ENCODE peak calls at places on chromosomes 5 and 9, in five cellular contexts. O, T, D, W and H are unnamed samples.

GRCh38 chr9:78035369-78035993 is 3.9 kb upstream of the GNAQ start:
- DNase-seq in O (peak; percentile 84), T (peak; percentile 60), D (peak; percentile 88), W (peak; percentile 61), H (peak; percentile 87)

GRCh38 chr5:58382131-58382534 is 77.8 kb downstream of the PLK2 start:
- DNase-seq in O (no peak), T (no peak), D (no peak), W (no peak), H (no peak)

GRCh38 chr9:38281917-38282316 is 110.6 kb upstream of the ALDH1B1 start:
- DNase-seq in O (no peak), T (no peak), D (no peak), W (no peak), H (no peak)

GRCh38 chr5:179801304-179802206 is 5.1 kb downstream of the MGAT4B start:
- DNase-seq in O (no peak), T (no peak), D (peak; percentile 63), W (peak; percentile 18), H (peak; percentile 74)

GRCh38 chr9:96574931-96575351 is 44.7 kb downstream of the CDC14B start:
- DNase-seq in O (no peak), T (no peak), D (no peak), W (no peak), H (no peak)

GRCh38 chr5:115306011-115306530 is 9.6 kb upstream of the CCDC112 start:
- DNase-seq in O (no peak), T (no peak), D (no peak), W (no peak), H (no peak)

GRCh38 chr5:163773181-163773580 is 267.8 kb downstream of the MAT2B start:
- DNase-seq in O (no peak), T (no peak), D (no peak), W (no peak), H (no peak)

GRCh38 chr5:1505506-1506241 is 18.1 kb downstream of the LPCAT1 start:
- DNase-seq in O (no peak), T (no peak), D (no peak), W (no peak), H (no peak)

GRCh38 chr5:78626009-78626571 is 22.5 kb downstream of the LHFPL2 start:
- DNase-seq in O (no peak), T (peak; percentile 57), D (peak; percentile 41), W (no peak), H (no peak)

GRCh38 chr5:55597014-55597981 is 62.5 kb upstream of the PLPP1 start:
- DNase-seq in O (peak; percentile 94), T (peak; percentile 72), D (peak; percentile 40), W (peak; percentile 95), H (peak; percentile 67)

GRCh38 chr5:172336666-172337310 is 53.2 kb upstream of the UBTD2 start:
- DNase-seq in O (no peak), T (no peak), D (no peak), W (no peak), H (no peak)

GRCh38 chr5:111984044-111984443 is 227.1 kb upstream of the NREP start:
- DNase-seq in O (peak; percentile 92), T (peak; percentile 99), D (no peak), W (peak; percentile 50), H (no peak)

GRCh38 chr5:9932770-9933169 is 302.6 kb upstream of the TAS2R1 start:
- DNase-seq in O (peak; percentile 85), T (peak; percentile 64), D (no peak), W (peak; percentile 43), H (no peak)

GRCh38 chr5:3597002-3597726 is 1.5 kb downstream of the IRX1 start:
- DNase-seq in O (peak; percentile 70), T (peak; percentile 26), D (no peak), W (no peak), H (no peak)

GRCh38 chr5:119330367-119331183 is 25.2 kb upstream of the TNFAIP8 start:
- DNase-seq in O (peak; percentile 34), T (no peak), D (peak; percentile 37), W (peak; percentile 43), H (no peak)

GRCh38 chr5:141641634-141642278 is 5.0 kb downstream of the RELL2 start:
- DNase-seq in O (peak; percentile 80), T (peak; percentile 62), D (peak; percentile 54), W (peak; percentile 81), H (peak; percentile 62)

GRCh38 chr9:123925820-123926219 is 4.1 kb downstream of the DENND1A start:
- DNase-seq in O (peak; percentile 46), T (no peak), D (no peak), W (no peak), H (no peak)

GRCh38 chr5:139685886-139686285 is 37.7 kb downstream of the CXXC5 start:
- DNase-seq in O (no peak), T (no peak), D (no peak), W (no peak), H (no peak)

GRCh38 chr5:1522601-1523479 is 920 bp downstream of the LPCAT1 start:
- DNase-seq in O (peak; percentile 71), T (no peak), D (no peak), W (peak; percentile 17), H (peak; percentile 50)

GRCh38 chr5:38446029-38446522 is 110.4 kb downstream of the LIFR start:
- DNase-seq in O (no peak), T (no peak), D (no peak), W (no peak), H (no peak)

GRCh38 chr5:67659288-67659687 is 462.7 kb upstream of the CD180 start:
- DNase-seq in O (no peak), T (peak; percentile 72), D (no peak), W (no peak), H (no peak)

GRCh38 chr9:85024374-85024773 is 354.8 kb downstream of the NTRK2 start:
- DNase-seq in O (peak; percentile 13), T (no peak), D (no peak), W (no peak), H (no peak)

GRCh38 chr5:50744761-50745160 is 78.3 kb downstream of the PARP8 start:
- DNase-seq in O (peak; percentile 46), T (peak; percentile 35), D (no peak), W (peak; percentile 13), H (peak; percentile 16)

GRCh38 chr9:94627287-94627686 is 12.0 kb downstream of the FBP1 start:
- DNase-seq in O (no peak), T (no peak), D (no peak), W (no peak), H (no peak)

DNA sequence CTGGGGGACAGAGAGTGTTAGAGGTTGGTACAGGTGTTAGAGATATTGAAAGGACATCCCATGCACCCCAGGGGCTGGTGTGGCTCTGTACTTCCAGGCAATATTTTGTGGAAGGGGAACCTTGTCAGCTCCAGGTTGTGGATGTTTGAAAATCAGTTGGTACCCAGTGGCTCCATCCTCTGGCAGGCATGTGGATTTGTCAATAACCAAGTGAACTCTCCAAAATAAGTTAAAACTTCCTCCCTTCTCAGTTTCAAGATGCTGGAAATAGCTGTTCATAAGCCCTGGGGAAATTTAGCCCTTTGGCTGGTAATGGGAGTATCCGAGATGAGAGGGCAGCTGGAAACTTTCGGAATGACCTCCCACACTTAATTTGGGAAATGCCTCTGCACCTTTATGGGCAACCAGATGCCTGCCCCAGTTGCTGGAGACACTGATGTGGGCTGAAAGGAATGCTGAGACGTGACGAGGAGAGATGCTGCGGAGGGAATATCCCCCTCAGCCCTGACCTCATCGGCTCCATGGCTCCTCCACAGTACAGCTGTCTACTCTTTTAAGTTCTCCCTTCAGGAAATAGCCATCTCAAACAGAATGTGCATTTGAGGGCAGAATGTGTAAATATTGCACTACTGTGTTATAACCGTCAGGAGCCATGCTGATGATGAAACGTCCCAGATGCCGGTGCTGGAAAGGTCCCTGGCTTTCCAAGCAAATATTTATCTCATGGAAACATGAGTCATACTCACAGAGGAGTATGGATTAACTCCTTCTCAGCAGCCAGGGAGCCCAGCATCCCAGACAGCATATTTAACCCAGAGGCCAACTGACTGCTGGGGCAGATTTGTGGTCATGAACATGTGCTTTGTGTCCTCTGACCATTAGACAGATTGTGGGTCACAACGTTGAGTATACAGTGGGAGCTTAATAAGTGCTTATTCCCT is 29.5 kb downstream of the TGFBI start:
- DNase-seq in O (peak; percentile 96), T (peak; percentile 99), D (peak; percentile 77), W (peak; percentile 80), H (peak; percentile 93)
- H3K4me2 ChIP-seq in O (peak overlapping the region; percentile 19), T (peak overlapping the region; percentile 62), D (peak overlapping the region; percentile 12), W (peak overlapping the region; percentile 34), H (peak overlapping the region; percentile 11)

GRCh38 chr9:137276757-137277328 is 683 bp upstream of the TOR4A start:
- DNase-seq in O (peak; percentile 63), T (peak; percentile 12), D (peak; percentile 45), W (no peak), H (peak; percentile 86)

GRCh38 chr9:137277329-137278041 is at the start of gene TOR4A:
- DNase-seq in O (peak; percentile 95), T (peak; percentile 75), D (peak; percentile 93), W (no peak), H (peak; percentile 91)

GRCh38 chr9:137279741-137280477 is 2.4 kb downstream of the TOR4A start:
- DNase-seq in O (no peak), T (no peak), D (no peak), W (no peak), H (peak; percentile 6)

GRCh38 chr9:137278913-137279711 is 1.6 kb downstream of the TOR4A start:
- DNase-seq in O (no peak), T (no peak), D (no peak), W (no peak), H (no peak)

GRCh38 chr9:137278061-137278912 is 761 bp downstream of the TOR4A start:
- DNase-seq in O (peak; percentile 62), T (no peak), D (no peak), W (no peak), H (peak; percentile 38)
- TF ChIP-seq EZH2 in O (no peak), T (no peak), D (no peak), W (no peak), H (no peak)

DNA sequence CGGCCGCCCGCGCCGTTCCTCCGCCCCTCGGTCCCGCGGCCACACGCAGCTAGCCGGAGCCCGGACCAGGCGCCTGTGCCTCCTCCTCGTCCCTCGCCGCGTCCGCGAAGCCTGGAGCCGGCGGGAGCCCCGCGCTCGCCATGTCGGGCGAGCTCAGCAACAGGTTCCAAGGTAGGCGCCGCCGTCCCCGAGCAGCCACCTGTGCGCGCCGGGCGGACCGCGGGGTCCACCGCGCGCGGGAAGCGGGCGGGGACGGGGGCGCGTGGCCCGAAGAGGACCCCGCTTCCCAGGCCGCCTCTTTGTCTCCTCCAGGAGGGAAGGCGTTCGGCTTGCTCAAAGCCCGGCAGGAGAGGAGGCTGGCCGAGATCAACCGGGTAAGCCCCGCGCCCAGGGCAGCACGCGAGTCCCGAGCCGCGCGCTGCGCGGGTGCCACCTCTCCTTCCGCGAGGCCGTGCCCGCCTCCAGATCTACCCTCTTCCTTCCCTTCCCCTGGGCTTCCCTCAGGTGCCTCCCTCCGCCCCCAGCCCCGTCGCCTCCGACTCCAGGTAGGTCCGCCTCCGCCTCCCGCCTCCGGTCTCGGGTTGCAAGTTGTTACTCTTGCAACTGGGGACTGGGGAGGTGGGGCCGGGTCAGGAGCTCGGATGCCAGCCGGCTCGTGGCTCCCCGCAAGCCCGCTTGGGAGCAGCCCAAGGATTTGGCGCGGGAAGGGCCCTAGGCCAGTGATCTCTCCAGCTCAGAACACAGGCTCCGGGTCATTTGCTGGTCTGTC is at the start of gene AIF1L:
- DNase-seq in O (peak; percentile 34), T (no peak), D (peak; percentile 23), W (peak; percentile 20), H (peak; percentile 53)
- H3K4me2 ChIP-seq in O (peak within 1 kb of the TSS; percentile 61), T (peak within 1 kb of the TSS; percentile 83), D (peak within 1 kb of the TSS; percentile 66), W (peak within 1 kb of the TSS; percentile 94), H (peak within 1 kb of the TSS; percentile 99)

GRCh38 chr5:176133289-176133870 is 104.8 kb upstream of the SIMC1 start:
- DNase-seq in O (no peak), T (no peak), D (no peak), W (no peak), H (no peak)
- TF ChIP-seq EZH2 in O (no peak), T (no peak), D (no peak), W (no peak), H (peak; percentile 46)